ENCODE peak calls at places on chromosomes 3 and 15, in six cellular contexts. I is T follicular helper cell; Q is dermis blood vessel endothelial cell; M is astrocyte of the spinal cord; Y is stimulated activated CD8-positive, alpha-beta memory T cell treated with anti-CD3 and anti-CD28 coated beads, Interleukin-15, amount 100 ng/mL, for 1 hour; W is posterior cingulate gyrus. H is an unnamed sample.

GRCh38 chr3:130963878-130964277 is 62.7 kb downstream of the ASTE1 start:
- DNase-seq in I (no peak), Q (peak), M (peak), Y (no peak), W (no peak), H (no peak)

GRCh38 chr3:18443670-18444596 is 18.8 kb upstream of the SATB1 start:
- DNase-seq in I (no peak), Q (peak), M (no peak), Y (no peak), W (peak), H (peak)

GRCh38 chr3:126916546-126916945 is 66.4 kb upstream of the PLXNA1 start:
- DNase-seq in I (no peak), Q (no peak), M (no peak), Y (no peak), W (no peak), H (no peak)

GRCh38 chr3:114020907-114021306 is 35.4 kb downstream of the CCDC191 start:
- DNase-seq in I (no peak), Q (no peak), M (no peak), Y (no peak), W (no peak), H (no peak)

GRCh38 chr15:70559223-70559823 is 204.0 kb downstream of the UACA start:
- DNase-seq in I (peak), Q (peak), M (peak), Y (peak), W (peak), H (no peak)

GRCh38 chr15:37372064-37372463 is 271.7 kb upstream of the MEIS2 start:
- DNase-seq in I (no peak), Q (no peak), M (no peak), Y (no peak), W (no peak), H (no peak)

GRCh38 chr15:98428253-98428989 is 219.9 kb upstream of the IGF1R start:
- DNase-seq in I (peak), Q (peak), M (peak), Y (peak), W (peak), H (peak)

GRCh38 chr15:78004919-78005634 is 72.4 kb downstream of the TBC1D2B start:
- DNase-seq in I (no peak), Q (peak), M (peak), Y (no peak), W (peak), H (peak)

GRCh38 chr3:133512416-133513089 is 60.9 kb upstream of the CDV3 start:
- DNase-seq in I (no peak), Q (peak), M (no peak), Y (no peak), W (no peak), H (no peak)

GRCh38 chr3:99690761-99691369 is 52.5 kb downstream of the COL8A1 start:
- DNase-seq in I (no peak), Q (peak), M (no peak), Y (no peak), W (no peak), H (no peak)

GRCh38 chr15:58865420-58865880 is 68.0 kb downstream of the SLTM start:
- DNase-seq in I (no peak), Q (no peak), M (no peak), Y (no peak), W (no peak), H (no peak)

GRCh38 chr15:63104727-63105126 is 16.9 kb upstream of the LACTB start:
- DNase-seq in I (no peak), Q (no peak), M (peak), Y (no peak), W (no peak), H (no peak)

GRCh38 chr3:133117342-133117741 is 79.2 kb downstream of the TMEM108 start:
- DNase-seq in I (no peak), Q (no peak), M (no peak), Y (no peak), W (no peak), H (peak)

GRCh38 chr15:70505971-70506887 is 257.1 kb downstream of the UACA start:
- DNase-seq in I (no peak), Q (no peak), M (peak), Y (no peak), W (no peak), H (no peak)

GRCh38 chr3:71066849-71067261 is 516.7 kb downstream of the FOXP1 start:
- DNase-seq in I (peak), Q (peak), M (no peak), Y (no peak), W (no peak), H (no peak)

GRCh38 chr3:104510091-104510860 is 856.4 kb upstream of the ALCAM start:
- DNase-seq in I (no peak), Q (no peak), M (no peak), Y (no peak), W (no peak), H (no peak)

GRCh38 chr3:165753560-165753959 is 83.7 kb downstream of the BCHE start:
- DNase-seq in I (no peak), Q (no peak), M (peak), Y (no peak), W (no peak), H (no peak)

GRCh38 chr3:31968391-31968926 is 12.6 kb downstream of the OSBPL10 start:
- DNase-seq in I (no peak), Q (peak), M (peak), Y (no peak), W (no peak), H (no peak)

GRCh38 chr3:40782086-40782721 is 257.4 kb downstream of the ZNF621 start:
- DNase-seq in I (no peak), Q (peak), M (no peak), Y (no peak), W (no peak), H (no peak)

GRCh38 chr3:184489457-184489856 is 72.1 kb upstream of the EPHB3 start:
- DNase-seq in I (no peak), Q (no peak), M (no peak), Y (no peak), W (peak), H (no peak)

GRCh38 chr15:63504979-63505841 is 817 bp downstream of the USP3 start:
- DNase-seq in I (peak), Q (peak), M (peak), Y (no peak), W (peak), H (peak)

GRCh38 chr3:192772495-192772894 is 45.2 kb upstream of the FGF12 start:
- DNase-seq in I (no peak), Q (peak), M (peak), Y (no peak), W (peak), H (peak)

GRCh38 chr3:150675587-150675986 is 28.1 kb downstream of the ERICH6 start:
- DNase-seq in I (no peak), Q (no peak), M (no peak), Y (no peak), W (no peak), H (no peak)

GRCh38 chr3:34212671-34213070 is 414.2 kb downstream of the PDCD6IP start:
- DNase-seq in I (no peak), Q (peak), M (peak), Y (no peak), W (no peak), H (no peak)

GRCh38 chr15:60137711-60138396 is 133.7 kb downstream of the FOXB1 start:
- DNase-seq in I (no peak), Q (no peak), M (peak), Y (no peak), W (no peak), H (no peak)

GRCh38 chr3:52093751-52094525 is 37.6 kb upstream of the DUSP7 start:
- DNase-seq in I (no peak), Q (peak), M (peak), Y (no peak), W (peak), H (no peak)

GRCh38 chr3:139355937-139356336 is 12.1 kb downstream of the MRPS22 start:
- DNase-seq in I (no peak), Q (no peak), M (no peak), Y (no peak), W (no peak), H (no peak)

GRCh38 chr3:139460529-139460928 is 15.8 kb downstream of the RBP2 start:
- DNase-seq in I (no peak), Q (no peak), M (no peak), Y (no peak), W (no peak), H (no peak)

GRCh38 chr3:190435618-190436017 is 14.1 kb downstream of the TMEM207 start:
- DNase-seq in I (no peak), Q (no peak), M (peak), Y (no peak), W (no peak), H (no peak)

GRCh38 chr3:9838856-9839255 is 5.0 kb downstream of the RPUSD3 start:
- DNase-seq in I (no peak), Q (no peak), M (no peak), Y (no peak), W (peak), H (no peak)